ENCODE peak calls at places on chromosomes 16 and 17, in ten cellular contexts. U, A, X, I, M, H, E, Z, V and T are unnamed samples.

GRCh38 chr16:4381072-4381934 is 9.7 kb downstream of the VASN start:
- DNase-seq in U (no peak), A (no peak), X (no peak), I (no peak), M (no peak), H (peak), E (no peak), Z (no peak), V (peak), T (peak)

GRCh38 chr16:57313509-57313908 is 29.0 kb upstream of the PLLP start:
- DNase-seq in U (no peak), A (no peak), X (no peak), I (no peak), M (no peak), H (no peak), E (no peak), Z (no peak), V (no peak), T (no peak)

GRCh38 chr17:43456661-43457361 is 27.0 kb upstream of the DHX8 start:
- DNase-seq in U (no peak), A (no peak), X (peak), I (no peak), M (no peak), H (no peak), E (peak), Z (no peak), V (no peak), T (no peak)

GRCh38 chr17:71899317-71899716 is 221.5 kb upstream of the SOX9 start:
- DNase-seq in U (no peak), A (no peak), X (no peak), I (no peak), M (no peak), H (no peak), E (no peak), Z (no peak), V (no peak), T (no peak)

GRCh38 chr16:9309844-9310243 is 218.4 kb downstream of the HAPSTR1 start:
- DNase-seq in U (no peak), A (no peak), X (no peak), I (no peak), M (no peak), H (no peak), E (no peak), Z (no peak), V (no peak), T (no peak)

GRCh38 chr16:46658925-46659324 is 30.1 kb downstream of the VPS35 start:
- DNase-seq in U (no peak), A (peak), X (no peak), I (no peak), M (no peak), H (no peak), E (no peak), Z (peak), V (no peak), T (peak)

GRCh38 chr17:37701424-37702020 is 43.3 kb downstream of the HNF1B start:
- DNase-seq in U (peak), A (no peak), X (peak), I (peak), M (no peak), H (no peak), E (no peak), Z (peak), V (no peak), T (no peak)

GRCh38 chr17:74760404-74761105 is 12.1 kb downstream of the NHERF1 start:
- DNase-seq in U (no peak), A (no peak), X (no peak), I (no peak), M (no peak), H (no peak), E (peak), Z (no peak), V (peak), T (no peak)

GRCh38 chr17:32802306-32802705 is 74.6 kb downstream of the MYO1D start:
- DNase-seq in U (no peak), A (no peak), X (no peak), I (no peak), M (no peak), H (no peak), E (no peak), Z (no peak), V (no peak), T (no peak)

GRCh38 chr17:74296548-74296936 is 22.5 kb downstream of the DNAI2 start:
- DNase-seq in U (no peak), A (no peak), X (peak), I (no peak), M (peak), H (peak), E (peak), Z (peak), V (peak), T (no peak)

GRCh38 chr17:44751331-44751730 is 7.5 kb upstream of the ADAM11 start:
- DNase-seq in U (no peak), A (no peak), X (no peak), I (no peak), M (no peak), H (no peak), E (no peak), Z (no peak), V (no peak), T (no peak)

GRCh38 chr17:43790311-43790940 is 10.2 kb downstream of the CFAP97D1 start:
- DNase-seq in U (no peak), A (no peak), X (peak), I (no peak), M (no peak), H (no peak), E (no peak), Z (no peak), V (no peak), T (no peak)

GRCh38 chr16:78210305-78210704 is 110.9 kb downstream of the WWOX start:
- DNase-seq in U (no peak), A (no peak), X (no peak), I (no peak), M (no peak), H (no peak), E (no peak), Z (no peak), V (no peak), T (no peak)

GRCh38 chr17:65868881-65869280 is 307.4 kb upstream of the AXIN2 start:
- DNase-seq in U (no peak), A (no peak), X (no peak), I (no peak), M (no peak), H (no peak), E (no peak), Z (no peak), V (no peak), T (no peak)

GRCh38 chr17:28199115-28199514 is 119.9 kb upstream of the TMEM97 start:
- DNase-seq in U (no peak), A (no peak), X (no peak), I (no peak), M (no peak), H (no peak), E (no peak), Z (no peak), V (no peak), T (no peak)

GRCh38 chr17:12041316-12041715 is 20.6 kb downstream of the MAP2K4 start:
- DNase-seq in U (no peak), A (no peak), X (no peak), I (no peak), M (no peak), H (no peak), E (no peak), Z (no peak), V (no peak), T (no peak)

GRCh38 chr17:78417531-78417909 is 39.1 kb downstream of the PGS1 start:
- DNase-seq in U (no peak), A (no peak), X (no peak), I (no peak), M (no peak), H (no peak), E (no peak), Z (no peak), V (no peak), T (no peak)

GRCh38 chr17:69474171-69474831 is 59.8 kb downstream of the MAP2K6 start:
- DNase-seq in U (no peak), A (no peak), X (peak), I (no peak), M (no peak), H (no peak), E (no peak), Z (no peak), V (no peak), T (no peak)

GRCh38 chr17:246226-246625 is 64.8 kb upstream of the DOC2B start:
- DNase-seq in U (no peak), A (no peak), X (no peak), I (no peak), M (no peak), H (no peak), E (no peak), Z (no peak), V (no peak), T (no peak)

GRCh38 chr17:64373722-64374121 is 16.9 kb downstream of the PECAM1 start:
- DNase-seq in U (no peak), A (no peak), X (no peak), I (no peak), M (no peak), H (no peak), E (no peak), Z (no peak), V (no peak), T (no peak)